ENCODE peak calls at places on chromosomes 16 and 17, in ten cellular contexts. C, M, N, R, P, I, V, G, U and T are unnamed samples.

GRCh38 chr17:53912117-53912516 is 89.4 kb downstream of the KIF2B start:
- DNase-seq in P (no peak), N (no peak), G (no peak), U (no peak), V (no peak), C (no peak), I (no peak), R (no peak), M (no peak), T (no peak)

GRCh38 chr16:3068486-3068885 is 3.0 kb downstream of the IL32 start:
- DNase-seq in M (no peak), I (no peak), G (no peak), C (no peak), V (no peak), P (no peak), N (no peak), U (no peak), R (no peak), T (no peak)

GRCh38 chr17:55690105-55690508 is 32.6 kb downstream of the TMEM100 start:
- DNase-seq in R (peak), M (no peak), G (no peak), U (no peak), I (no peak), C (no peak), V (no peak), P (no peak), N (no peak), T (no peak)

GRCh38 chr17:43175213-43176118 is 4.5 kb downstream of the NBR1 start:
- DNase-seq in M (no peak), P (no peak), R (peak), N (no peak), I (no peak), G (no peak), C (no peak), V (no peak), U (no peak), T (no peak)

GRCh38 chr17:28916302-28916934 is 13.5 kb upstream of the DHRS13 start:
- DNase-seq in G (no peak), N (no peak), R (peak), U (peak), V (peak), I (no peak), C (peak), M (peak), P (no peak), T (peak)

GRCh38 chr17:46722662-46723285 is 95.7 kb downstream of the WNT3 start:
- DNase-seq in R (no peak), N (no peak), V (no peak), M (no peak), G (no peak), C (no peak), P (no peak), U (no peak), I (no peak), T (no peak)

GRCh38 chr16:86899757-86900156 is 321.4 kb downstream of the FOXL1 start:
- DNase-seq in R (peak), N (no peak), P (no peak), C (no peak), U (no peak), V (no peak), M (peak), G (no peak), I (no peak), T (peak)

GRCh38 chr16:15502041-15502725 is 67.8 kb downstream of the BMERB1 start:
- DNase-seq in C (no peak), V (no peak), M (peak), U (no peak), N (no peak), R (peak), G (no peak), P (no peak), I (no peak), T (peak)

GRCh38 chr16:89324056-89325010 is 106.8 kb downstream of the ZNF778 start:
- DNase-seq in U (no peak), M (no peak), V (no peak), I (no peak), P (no peak), N (no peak), R (peak), C (no peak), G (peak), T (peak)

GRCh38 chr16:87267566-87267965 is 49.6 kb downstream of the C16orf95 start:
- DNase-seq in V (no peak), P (no peak), G (no peak), M (no peak), U (no peak), I (no peak), R (no peak), C (no peak), N (no peak), T (no peak)

GRCh38 chr16:54176376-54176901 is 110.1 kb downstream of the IRX3 start:
- DNase-seq in R (no peak), G (no peak), P (no peak), I (no peak), M (no peak), V (no peak), U (no peak), C (peak), N (no peak), T (no peak)

GRCh38 chr17:34275881-34276280 is 5.9 kb downstream of the CCL7 start:
- DNase-seq in M (peak), R (peak), I (no peak), G (no peak), V (no peak), N (no peak), C (no peak), P (no peak), U (no peak), T (peak)

GRCh38 chr17:57329380-57330214 is 73.3 kb downstream of the MSI2 start:
- DNase-seq in N (no peak), M (no peak), U (no peak), I (peak), V (no peak), G (no peak), C (no peak), R (peak), P (no peak), T (no peak)

GRCh38 chr17:48160177-48160967 is 52.8 kb downstream of the SNX11 start:
- DNase-seq in R (no peak), G (no peak), M (no peak), U (no peak), I (no peak), C (no peak), V (no peak), P (no peak), N (no peak), T (no peak)

GRCh38 chr17:67993998-67994361 is 2.3 kb downstream of the C17orf58 start:
- DNase-seq in P (no peak), C (no peak), G (no peak), V (no peak), R (peak), M (peak), N (no peak), I (no peak), U (no peak), T (no peak)

GRCh38 chr17:45405250-45406086 is 27.2 kb downstream of the ARHGAP27 start:
- DNase-seq in U (no peak), I (no peak), G (no peak), M (no peak), V (peak), R (no peak), P (no peak), N (no peak), C (peak), T (no peak)

GRCh38 chr17:79005063-79005861 is 4.3 kb downstream of the CANT1 start:
- DNase-seq in C (no peak), V (peak), U (no peak), R (no peak), G (no peak), P (no peak), N (peak), M (peak), I (no peak), T (peak)

GRCh38 chr17:79911430-79912399 is 72.5 kb upstream of the CBX4 start:
- DNase-seq in U (no peak), V (no peak), R (no peak), M (no peak), G (no peak), C (no peak), I (no peak), N (no peak), P (no peak), T (no peak)

GRCh38 chr17:3622977-3623594 is 13.0 kb downstream of the SHPK start:
- DNase-seq in I (no peak), M (no peak), V (no peak), R (no peak), C (no peak), U (no peak), N (no peak), G (no peak), P (no peak), T (no peak)
- TF ChIP-seq CTCF in I (no peak), M (no peak), V (no peak), R (no peak), C (no peak), U (no peak), N (no peak), G (no peak), P (no peak), T (no peak)

DNA sequence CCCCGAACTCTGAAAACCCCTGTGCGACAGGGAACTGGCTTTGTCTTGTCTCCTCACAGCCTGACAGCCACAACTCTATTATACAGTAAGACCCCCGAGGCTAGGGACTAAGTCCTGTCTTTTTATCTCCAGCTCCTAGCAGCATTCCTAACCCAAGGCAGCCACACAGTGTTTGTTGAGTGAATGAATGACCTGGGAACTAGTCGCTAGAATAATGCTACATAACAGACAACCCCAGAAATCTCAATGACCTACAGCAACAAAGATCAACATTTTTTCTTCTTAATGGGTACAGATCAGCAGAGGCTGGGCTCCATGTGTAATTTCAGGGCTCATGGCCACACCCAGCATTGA is 71.4 kb upstream of the TNRC6C start:
- DNase-seq in N (no peak), I (no peak), V (no peak), U (no peak), M (no peak), G (no peak), P (no peak), R (no peak), C (no peak), T (no peak)
- H3K4me3 ChIP-seq in N (peak), I (peak), V (no peak), U (peak), M (no peak), G (peak), P (peak), R (no peak), C (peak), T (no peak)

GRCh38 chr17:44331249-44331760 is 6.7 kb upstream of the SLC25A39 start:
- DNase-seq in P (no peak), N (peak), I (peak), G (peak), V (peak), U (peak), M (peak), C (peak), R (peak), T (peak)
- TF ChIP-seq CTCF in P (peak), N (peak), I (peak), G (peak), V (peak), U (peak), M (peak), C (peak), R (peak), T (peak)

GRCh38 chr17:2796164-2797140 is at the start of gene RAP1GAP2:
- DNase-seq in N (no peak), V (peak), U (peak), I (peak), P (peak), M (no peak), R (no peak), G (peak), C (no peak), T (no peak)
- H3K4me3 ChIP-seq in N (no peak), V (peak), U (peak), I (peak), P (peak), M (no peak), R (no peak), G (peak), C (no peak), T (no peak)

GRCh38 chr16:81729451-81729850 is 49.6 kb upstream of the PLCG2 start:
- DNase-seq in V (no peak), C (peak), U (no peak), M (no peak), R (no peak), N (no peak), P (no peak), G (no peak), I (no peak), T (no peak)
- TF ChIP-seq CTCF in V (no peak), C (peak), U (no peak), M (no peak), R (no peak), N (no peak), P (no peak), G (no peak), I (no peak), T (no peak)

GRCh38 chr16:28904828-28905227 is 20.2 kb downstream of the RABEP2 start:
- DNase-seq in P (no peak), V (no peak), N (no peak), M (no peak), C (no peak), I (no peak), R (no peak), G (no peak), U (no peak), T (no peak)

GRCh38 chr16:28903344-28904042 is 21.5 kb downstream of the RABEP2 start:
- DNase-seq in I (no peak), U (no peak), G (no peak), M (no peak), V (no peak), P (no peak), C (no peak), N (no peak), R (no peak), T (no peak)

GRCh38 chr16:28905229-28905754 is 19.7 kb downstream of the RABEP2 start:
- DNase-seq in C (no peak), M (no peak), P (no peak), R (no peak), N (no peak), I (no peak), V (no peak), G (no peak), U (no peak), T (no peak)

GRCh38 chr16:28904363-28904762 is 20.7 kb downstream of the RABEP2 start:
- DNase-seq in P (no peak), N (no peak), V (no peak), G (no peak), I (no peak), R (no peak), U (no peak), M (no peak), C (no peak), T (no peak)

DNA sequence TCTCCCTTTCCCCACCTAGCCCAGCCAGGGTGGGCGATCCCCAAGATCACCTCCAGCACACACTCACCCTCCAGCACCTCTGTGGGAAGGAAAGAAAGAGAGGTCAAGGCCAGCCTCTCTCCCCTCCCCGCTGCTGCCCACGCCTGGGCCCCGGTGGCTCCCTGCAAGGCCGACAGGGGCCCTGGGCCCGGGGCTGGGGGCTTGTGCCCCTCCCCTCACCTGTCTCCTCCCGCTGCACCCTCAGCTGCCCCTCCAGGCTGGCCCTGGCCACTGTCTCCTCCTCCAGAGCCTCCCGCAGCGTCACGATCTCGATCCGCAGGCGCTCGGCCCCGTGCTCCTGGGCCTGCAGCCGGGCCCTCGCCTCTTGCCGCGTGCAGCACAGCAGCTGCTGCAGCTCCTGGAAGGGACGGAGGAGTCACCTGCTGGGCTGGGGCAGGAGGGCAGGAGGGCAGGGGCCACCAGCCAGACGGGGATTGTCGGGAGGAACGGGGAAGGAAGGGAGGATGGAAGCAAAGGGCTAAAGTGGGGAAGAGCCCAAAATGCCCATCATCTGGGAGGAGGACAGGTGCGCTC is 19.2 kb downstream of the RABEP2 start:
- DNase-seq in I (no peak), R (no peak), U (no peak), P (no peak), C (no peak), V (no peak), G (no peak), M (no peak), N (no peak), T (no peak)
- H3K4me3 ChIP-seq in I (no peak), R (no peak), U (no peak), P (no peak), C (no peak), V (no peak), G (no peak), M (no peak), N (no peak), T (no peak)

GRCh38 chr17:41620583-41621434 is 3.6 kb downstream of the KRT17 start:
- DNase-seq in P (no peak), G (no peak), M (no peak), R (no peak), N (no peak), V (no peak), C (no peak), U (peak), I (no peak), T (peak)
- TF ChIP-seq CTCF in P (no peak), G (no peak), M (no peak), R (no peak), N (no peak), V (no peak), C (no peak), U (no peak), I (no peak), T (peak)

GRCh38 chr16:31061813-31062440 is 12.1 kb downstream of the ZNF668 start:
- DNase-seq in R (no peak), N (no peak), P (no peak), V (no peak), C (no peak), G (no peak), U (no peak), M (no peak), I (no peak), T (no peak)

GRCh38 chr16:31063843-31064611 is 10.0 kb downstream of the ZNF668 start:
- DNase-seq in U (no peak), C (no peak), I (no peak), M (no peak), P (no peak), R (no peak), V (no peak), G (peak), N (no peak), T (no peak)

GRCh38 chr16:31063495-31063842 is 10.6 kb downstream of the ZNF668 start:
- DNase-seq in G (no peak), C (no peak), V (no peak), U (no peak), P (no peak), N (no peak), I (no peak), M (no peak), R (no peak), T (no peak)

GRCh38 chr16:31067342-31067741 is 6.7 kb downstream of the ZNF668 start:
- DNase-seq in N (no peak), C (no peak), U (no peak), G (no peak), P (no peak), V (no peak), I (no peak), M (no peak), R (no peak), T (no peak)

GRCh38 chr16:31064882-31065461 is 9.1 kb downstream of the ZNF668 start:
- DNase-seq in C (peak), G (peak), U (no peak), N (peak), R (peak), V (no peak), M (peak), I (peak), P (peak), T (peak)
- H3K4me3 ChIP-seq in C (no peak), G (no peak), U (no peak), N (no peak), R (no peak), V (no peak), M (no peak), I (no peak), P (no peak), T (no peak)